ENCODE peak calls at places on chromosomes 11 and 22, in ten cellular contexts. T is HS-5; Y is EL; F is fibroblast of gingiva; B is cardiac muscle cell; R is activated T-cell treated with anti-CD3 and anti-CD28 coated beads, Interleukin-2, amount 50 U/mL, for 48 hours; V is ureter; Q is neural crest cell; U is dermis microvascular lymphatic vessel endothelial cell; W is thoracic aorta. M is an unnamed sample.

GRCh38 chr11:75166791-75167190 is 15.9 kb downstream of the SLCO2B1 start:
- DNase-seq in T (no peak), Y (no peak), F (no peak), B (no peak), R (no peak), V (no peak), Q (no peak), U (no peak), W (no peak), M (no peak)

GRCh38 chr11:58958500-58958899 is 19.2 kb downstream of the GLYATL1 start:
- DNase-seq in T (no peak), Y (peak), F (no peak), B (peak), R (peak), V (no peak), Q (no peak), U (peak), W (no peak), M (peak)

GRCh38 chr22:35124674-35125219 is 58.8 kb downstream of the ISX start:
- DNase-seq in T (no peak), Y (no peak), F (no peak), B (no peak), R (no peak), V (no peak), Q (no peak), U (no peak), W (no peak), M (no peak)

GRCh38 chr11:83649468-83649915 is 363.3 kb upstream of the CCDC90B start:
- DNase-seq in T (no peak), Y (no peak), F (no peak), B (no peak), R (no peak), V (no peak), Q (no peak), U (no peak), W (no peak), M (peak)

GRCh38 chr11:8566613-8567210 is 27.3 kb downstream of the STK33 start:
- DNase-seq in T (peak), Y (peak), F (peak), B (peak), R (no peak), V (no peak), Q (no peak), U (peak), W (no peak), M (peak)

GRCh38 chr11:8699903-8700302 is 17.3 kb downstream of the RPL27A start:
- DNase-seq in T (no peak), Y (peak), F (peak), B (no peak), R (no peak), V (no peak), Q (peak), U (no peak), W (no peak), M (no peak)

GRCh38 chr11:103587951-103588788 is 448.3 kb upstream of the DDI1 start:
- DNase-seq in T (no peak), Y (no peak), F (no peak), B (no peak), R (no peak), V (no peak), Q (no peak), U (peak), W (no peak), M (peak)

GRCh38 chr11:84865257-84865656 is 761.9 kb downstream of the DLG2 start:
- DNase-seq in T (no peak), Y (peak), F (no peak), B (no peak), R (no peak), V (no peak), Q (no peak), U (no peak), W (no peak), M (no peak)

GRCh38 chr11:57568330-57568766 is 876 bp upstream of the UBE2L6 start:
- DNase-seq in T (peak), Y (peak), F (peak), B (no peak), R (peak), V (peak), Q (peak), U (peak), W (no peak), M (peak)

GRCh38 chr11:41921991-41922390 is 462.5 kb upstream of the LRRC4C start:
- DNase-seq in T (no peak), Y (no peak), F (no peak), B (no peak), R (no peak), V (no peak), Q (no peak), U (no peak), W (no peak), M (no peak)

GRCh38 chr22:22348127-22348814 is 103.7 kb downstream of the VPREB1 start:
- DNase-seq in T (no peak), Y (no peak), F (no peak), B (no peak), R (no peak), V (no peak), Q (peak), U (no peak), W (no peak), M (peak)

GRCh38 chr22:33803371-33803770 is 116.9 kb downstream of the LARGE1 start:
- DNase-seq in T (no peak), Y (peak), F (peak), B (no peak), R (no peak), V (no peak), Q (no peak), U (no peak), W (no peak), M (peak)

GRCh38 chr11:58059011-58059358 is 28.2 kb downstream of the OR6Q1 start:
- DNase-seq in T (peak), Y (peak), F (no peak), B (peak), R (no peak), V (no peak), Q (no peak), U (no peak), W (no peak), M (peak)

GRCh38 chr11:120146413-120147093 is 8.6 kb upstream of the TRIM29 start:
- DNase-seq in T (no peak), Y (no peak), F (no peak), B (no peak), R (no peak), V (no peak), Q (no peak), U (no peak), W (no peak), M (no peak)

GRCh38 chr11:6622261-6623171 is 3.3 kb upstream of the TPP1 start:
- DNase-seq in T (no peak), Y (no peak), F (no peak), B (no peak), R (no peak), V (no peak), Q (no peak), U (no peak), W (no peak), M (no peak)

GRCh38 chr11:122981388-122982264 is at the start of gene BSX:
- DNase-seq in T (no peak), Y (peak), F (peak), B (peak), R (peak), V (peak), Q (peak), U (no peak), W (no peak), M (peak)

GRCh38 chr11:41431784-41432183 is 27.7 kb downstream of the LRRC4C start:
- DNase-seq in T (no peak), Y (no peak), F (no peak), B (peak), R (no peak), V (no peak), Q (peak), U (no peak), W (no peak), M (peak)

GRCh38 chr11:85133636-85134035 is 493.5 kb downstream of the DLG2 start:
- DNase-seq in T (no peak), Y (no peak), F (no peak), B (no peak), R (no peak), V (no peak), Q (no peak), U (no peak), W (no peak), M (no peak)

GRCh38 chr22:18152519-18152918 is 2.5 kb downstream of the USP18 start:
- DNase-seq in T (no peak), Y (no peak), F (no peak), B (no peak), R (no peak), V (no peak), Q (no peak), U (no peak), W (no peak), M (no peak)

GRCh38 chr22:26996156-26996555 is 338.8 kb downstream of the MIAT start:
- DNase-seq in T (no peak), Y (no peak), F (no peak), B (no peak), R (no peak), V (no peak), Q (no peak), U (no peak), W (no peak), M (no peak)

GRCh38 chr11:126733685-126734084 is 266.9 kb downstream of the KIRREL3 start:
- DNase-seq in T (no peak), Y (no peak), F (no peak), B (no peak), R (no peak), V (no peak), Q (no peak), U (no peak), W (no peak), M (no peak)

GRCh38 chr11:47433991-47434786 is 8.0 kb upstream of the PSMC3 start:
- DNase-seq in T (no peak), Y (peak), F (peak), B (no peak), R (no peak), V (peak), Q (no peak), U (peak), W (peak), M (no peak)